ENCODE peak calls at places on chromosomes 1 and 21, in six cellular contexts. W is AML-193, O is GM23338, V is HT1080, G is cardiac muscle cell, Z is NCI-H2171 treated with DMSO at 0.1 percent for 48 hours. E is an unnamed sample.

GRCh38 chr1:206905295-206906164 is 8.3 kb downstream of the IL24 start:
- DNase-seq in W (no peak), O (no peak), V (peak), G (no peak), Z (no peak), E (no peak)

GRCh38 chr21:32468567-32469175 is 56.2 kb downstream of the EVA1C start:
- DNase-seq in W (no peak), O (no peak), V (no peak), G (no peak), Z (no peak), E (no peak)

GRCh38 chr1:8430476-8430875 is 112.6 kb downstream of the SLC45A1 start:
- DNase-seq in W (no peak), O (no peak), V (no peak), G (no peak), Z (no peak), E (no peak)

GRCh38 chr1:192904438-192904895 is 95.6 kb downstream of the RGS2 start:
- DNase-seq in W (no peak), O (no peak), V (peak), G (no peak), Z (no peak), E (no peak)

GRCh38 chr1:57839067-57839466 is 415.2 kb upstream of the DAB1 start:
- DNase-seq in W (no peak), O (no peak), V (no peak), G (no peak), Z (no peak), E (no peak)

GRCh38 chr1:28147264-28148094 is 29.0 kb downstream of the PTAFR start:
- DNase-seq in W (no peak), O (peak), V (peak), G (peak), Z (no peak), E (no peak)

GRCh38 chr1:233707153-233707905 is 93.4 kb downstream of the KCNK1 start:
- DNase-seq in W (no peak), O (no peak), V (peak), G (no peak), Z (peak), E (no peak)

GRCh38 chr21:45511661-45512431 is 30.4 kb downstream of the SLC19A1 start:
- DNase-seq in W (no peak), O (no peak), V (no peak), G (no peak), Z (no peak), E (no peak)

GRCh38 chr1:159580340-159580739 is 7.3 kb upstream of the APCS start:
- DNase-seq in W (no peak), O (no peak), V (no peak), G (no peak), Z (no peak), E (no peak)

GRCh38 chr1:232922475-232922874 is 27.9 kb upstream of the NTPCR start:
- DNase-seq in W (no peak), O (no peak), V (peak), G (no peak), Z (no peak), E (no peak)

GRCh38 chr1:21165076-21165475 is 11.6 kb downstream of the EIF4G3 start:
- DNase-seq in W (no peak), O (no peak), V (no peak), G (no peak), Z (no peak), E (no peak)

GRCh38 chr1:219882116-219882515 is 46.2 kb downstream of the SLC30A10 start:
- DNase-seq in W (no peak), O (no peak), V (no peak), G (no peak), Z (no peak), E (no peak)

GRCh38 chr1:196142111-196142510 is 466.1 kb downstream of the KCNT2 start:
- DNase-seq in W (no peak), O (no peak), V (no peak), G (no peak), Z (no peak), E (no peak)

GRCh38 chr21:45050361-45050785 is 24.0 kb upstream of the ADARB1 start:
- DNase-seq in W (no peak), O (no peak), V (no peak), G (no peak), Z (no peak), E (no peak)

GRCh38 chr1:182617734-182618288 is 13.6 kb upstream of the RGS16 start:
- DNase-seq in W (no peak), O (no peak), V (peak), G (no peak), Z (peak), E (no peak)

E was measured in D721Med.